ENCODE peak calls at places on chromosomes 12 and 14, in eight cellular contexts. R is activated gamma-delta T cell treated with Interleukin-2 at 50 U/mL for 16 hours; T is kidney glomerular epithelial cell; M is GM06990; S is neural progenitor cell; E is activated CD4-positive, CD25-positive, alpha-beta regulatory T cell; Z is stimulated activated CD4-positive, alpha-beta T cell treated with anti-CD3 and anti-CD28 coated beads, TNF-alpha, amount 100 ng/mL, for 1 hour; Q is NCI-H1436 treated with DMSO at 0.1 percent for 48 hours. P is an unnamed sample.

GRCh38 chr12:122730215-122731014 is at the start of gene HCAR1:
- DNase-seq in R (no peak), T (peak), M (no peak), S (peak), E (no peak), Z (no peak), Q (no peak), P (no peak)

GRCh38 chr14:83867871-83868270 is 1662.1 kb upstream of the FLRT2 start:
- DNase-seq in R (no peak), T (no peak), M (no peak), S (no peak), E (no peak), Z (no peak), Q (peak), P (no peak)

GRCh38 chr12:89427508-89428156 is 75.3 kb upstream of the DUSP6 start:
- DNase-seq in R (no peak), T (no peak), M (peak), S (no peak), E (no peak), Z (no peak), Q (no peak), P (no peak)

GRCh38 chr12:94643585-94643984 is 6.8 kb downstream of the TMCC3 start:
- DNase-seq in R (no peak), T (no peak), M (no peak), S (no peak), E (no peak), Z (no peak), Q (no peak), P (no peak)

GRCh38 chr14:54187439-54187838 is 209.4 kb upstream of the CDKN3 start:
- DNase-seq in R (no peak), T (no peak), M (no peak), S (peak), E (no peak), Z (no peak), Q (no peak), P (no peak)

GRCh38 chr12:116719661-116720060 is 18.2 kb downstream of the SPRING1 start:
- DNase-seq in R (no peak), T (peak), M (no peak), S (no peak), E (no peak), Z (no peak), Q (no peak), P (no peak)

GRCh38 chr14:104202259-104203070 is 64.1 kb downstream of the KIF26A start:
- DNase-seq in R (no peak), T (no peak), M (no peak), S (no peak), E (no peak), Z (no peak), Q (no peak), P (peak)

GRCh38 chr12:6363330-6364036 is 11.9 kb downstream of the SCNN1A start:
- DNase-seq in R (peak), T (no peak), M (peak), S (peak), E (peak), Z (no peak), Q (no peak), P (no peak)

GRCh38 chr12:105253882-105254513 is 18.0 kb upstream of the APPL2 start:
- DNase-seq in R (no peak), T (no peak), M (no peak), S (no peak), E (no peak), Z (no peak), Q (no peak), P (no peak)

GRCh38 chr12:14664434-14665023 is 31.9 kb downstream of the GUCY2C start:
- DNase-seq in R (peak), T (peak), M (no peak), S (no peak), E (no peak), Z (no peak), Q (no peak), P (peak)

GRCh38 chr14:29810657-29811056 is 117.0 kb downstream of the PRKD1 start:
- DNase-seq in R (no peak), T (no peak), M (no peak), S (no peak), E (no peak), Z (no peak), Q (peak), P (peak)

GRCh38 chr12:52029686-52030085 is 21.6 kb upstream of the NR4A1 start:
- DNase-seq in R (no peak), T (peak), M (no peak), S (peak), E (no peak), Z (no peak), Q (peak), P (no peak)

GRCh38 chr12:85277900-85278597 is 2.0 kb upstream of the ALX1 start:
- DNase-seq in R (no peak), T (no peak), M (no peak), S (peak), E (no peak), Z (no peak), Q (no peak), P (no peak)

GRCh38 chr14:75267141-75267601 is 11.5 kb upstream of the FOS start:
- DNase-seq in R (no peak), T (peak), M (no peak), S (no peak), E (no peak), Z (no peak), Q (no peak), P (no peak)

GRCh38 chr14:92497391-92497790 is 16.2 kb upstream of the RIN3 start:
- DNase-seq in R (no peak), T (no peak), M (no peak), S (no peak), E (no peak), Z (no peak), Q (no peak), P (no peak)

GRCh38 chr12:124994435-124994975 is 1.1 kb downstream of the BRI3BP start:
- DNase-seq in R (no peak), T (no peak), M (no peak), S (peak), E (no peak), Z (no peak), Q (no peak), P (no peak)

GRCh38 chr12:113005759-113006158 is 27.4 kb downstream of the OAS2 start:
- DNase-seq in R (no peak), T (no peak), M (no peak), S (peak), E (no peak), Z (no peak), Q (no peak), P (no peak)

GRCh38 chr14:74579447-74580274 is 32.4 kb downstream of the LTBP2 start:
- DNase-seq in R (no peak), T (peak), M (no peak), S (no peak), E (no peak), Z (no peak), Q (no peak), P (no peak)